ENCODE peak calls at places on chromosomes 13 and 19, in seven cellular contexts. R is IMR-90, F is thyroid gland, K is endodermal cell, H is body of pancreas, J is OCI-LY7, X is testis. I is an unnamed sample. For H3K36me3 and H3K4me1, the result is how much of the 10 kb centered on the place peaks cover.

GRCh38 chr19:29290853-29291252 is 77.9 kb upstream of the UQCRFS1 start:
- DNase-seq in R (no peak), F (no peak), K (peak), H (no peak), J (no peak), X (no peak), I (no peak)

GRCh38 chr19:19443283-19443682 is 37.8 kb downstream of the GATAD2A start:
- DNase-seq in R (no peak), F (no peak), K (no peak), H (no peak), J (no peak), X (no peak), I (no peak)

GRCh38 chr19:44684892-44685847 is 13.8 kb upstream of the CEACAM16 start:
- DNase-seq in R (peak), F (peak), K (peak), H (no peak), J (no peak), X (no peak), I (no peak)

GRCh38 chr19:47778954-47779351 is 450 bp downstream of the SELENOW start:
- DNase-seq in R (no peak), F (peak), K (no peak), H (no peak), J (peak), X (no peak), I (peak)

GRCh38 chr13:34654203-34654602 is 287.9 kb upstream of the NBEA start:
- DNase-seq in R (no peak), F (no peak), K (peak), H (no peak), J (no peak), X (no peak), I (no peak)

GRCh38 chr13:79382545-79383275 is 23.3 kb downstream of the RBM26 start:
- DNase-seq in R (no peak), F (no peak), K (no peak), H (no peak), J (no peak), X (no peak), I (no peak)

GRCh38 chr13:21014139-21014665 is 47.2 kb downstream of the LATS2 start:
- DNase-seq in R (no peak), F (peak), K (no peak), H (no peak), J (no peak), X (no peak), I (no peak)

GRCh38 chr19:37770985-37771384 is 8.4 kb downstream of the ZNF573 start:
- DNase-seq in R (no peak), F (no peak), K (no peak), H (no peak), J (no peak), X (no peak), I (no peak)

GRCh38 chr19:29663861-29664752 is 1.2 kb upstream of the PLEKHF1 start:
- DNase-seq in R (peak), F (no peak), K (no peak), H (no peak), J (no peak), X (no peak), I (no peak)

GRCh38 chr13:114286808-114287207 is 5.4 kb downstream of the UPF3A start:
- DNase-seq in R (peak), F (peak), K (no peak), H (no peak), J (no peak), X (no peak), I (no peak)

GRCh38 chr19:14732510-14732909 is 42.7 kb downstream of the ZNF333 start:
- DNase-seq in R (no peak), F (no peak), K (no peak), H (no peak), J (no peak), X (no peak), I (no peak)

GRCh38 chr19:6393982-6394412 is 1.0 kb upstream of the GTF2F1 start:
- DNase-seq in R (no peak), F (no peak), K (no peak), H (no peak), J (no peak), X (no peak), I (no peak)

GRCh38 chr13:109220631-109221030 is 565.8 kb downstream of the IRS2 start:
- DNase-seq in R (no peak), F (no peak), K (no peak), H (no peak), J (no peak), X (no peak), I (no peak)

GRCh38 chr19:23777216-23777615 is 18.5 kb upstream of the ZNF681 start:
- DNase-seq in R (no peak), F (no peak), K (no peak), H (no peak), J (no peak), X (no peak), I (no peak)

GRCh38 chr19:29263305-29264080 is 50.5 kb upstream of the UQCRFS1 start:
- DNase-seq in R (peak), F (peak), K (peak), H (peak), J (peak), X (peak), I (peak)

GRCh38 chr13:45441633-45442032 is 23.1 kb upstream of the COG3 start:
- DNase-seq in R (peak), F (no peak), K (no peak), H (no peak), J (no peak), X (no peak), I (no peak)

GRCh38 chr13:109419896-109420295 is 366.5 kb downstream of the IRS2 start:
- DNase-seq in R (no peak), F (no peak), K (no peak), H (no peak), J (no peak), X (no peak), I (no peak)

GRCh38 chr13:71252191-71252704 is 614.8 kb downstream of the DACH1 start:
- DNase-seq in R (no peak), F (no peak), K (no peak), H (no peak), J (no peak), X (no peak), I (no peak)

GRCh38 chr19:53467138-53467502 is 413 bp upstream of the ZNF813 start:
- DNase-seq in R (no peak), F (no peak), K (no peak), H (no peak), J (no peak), X (peak), I (peak)

GRCh38 chr19:18879579-18880373 is 16.2 kb downstream of the CERS1 start:
- DNase-seq in R (no peak), F (no peak), K (peak), H (no peak), J (peak), X (peak), I (no peak)

GRCh38 chr19:1074512-1075283 is 7.7 kb downstream of the ARHGAP45 start:
- DNase-seq in R (no peak), F (peak), K (no peak), H (peak), J (peak), X (peak), I (peak)

GRCh38 chr19:32936065-32936464 is 35.7 kb downstream of the CEP89 start:
- DNase-seq in R (no peak), F (no peak), K (no peak), H (no peak), J (no peak), X (no peak), I (no peak)

GRCh38 chr13:28566891-28567290 is 72.0 kb upstream of the FLT1 start:
- DNase-seq in R (no peak), F (no peak), K (no peak), H (no peak), J (no peak), X (no peak), I (no peak)

GRCh38 chr19:9848060-9848459 is 12.9 kb downstream of the PIN1 start:
- DNase-seq in R (no peak), F (no peak), K (peak), H (no peak), J (peak), X (no peak), I (no peak)

GRCh38 chr13:52405767-52406494 is at the start of gene THSD1:
- DNase-seq in R (peak), F (peak), K (peak), H (peak), J (no peak), X (no peak), I (peak)

GRCh38 chr13:50081106-50081898 is 66.1 kb downstream of the KCNRG start:
- DNase-seq in R (no peak), F (peak), K (peak), H (peak), J (peak), X (peak), I (peak)

GRCh38 chr13:57682128-57682716 is 50.7 kb downstream of the PCDH17 start:
- DNase-seq in R (no peak), F (no peak), K (no peak), H (no peak), J (no peak), X (no peak), I (no peak)

GRCh38 chr13:87810391-87810801 is 139.2 kb downstream of the SLITRK5 start:
- DNase-seq in R (no peak), F (no peak), K (peak), H (no peak), J (peak), X (peak), I (no peak)

GRCh38 chr19:16429759-16430091 is 42.0 kb downstream of the EPS15L1 start:
- DNase-seq in R (no peak), F (no peak), K (no peak), H (no peak), J (no peak), X (no peak), I (no peak)
- H3K36me3 ChIP-seq in R (under half), F (under half), K (half or more), H (under half), J (half or more), X (under half), I (half or more)

GRCh38 chr13:103161476-103161875 is 95.3 kb upstream of the SLC10A2 start:
- DNase-seq in R (no peak), F (no peak), K (no peak), H (no peak), J (no peak), X (no peak), I (no peak)
- H3K4me1 ChIP-seq in R (under half), F (under half), K (under half), H (under half), J (under half), X (under half), I (under half)

GRCh38 chr13:99218969-99219368 is 18.3 kb downstream of the UBAC2 start:
- DNase-seq in R (no peak), F (no peak), K (no peak), H (no peak), J (no peak), X (no peak), I (no peak)

GRCh38 chr13:99218126-99218525 is 17.5 kb downstream of the UBAC2 start:
- DNase-seq in R (no peak), F (no peak), K (no peak), H (no peak), J (no peak), X (no peak), I (no peak)

GRCh38 chr13:99218545-99218944 is 17.9 kb downstream of the UBAC2 start:
- DNase-seq in R (peak), F (peak), K (no peak), H (peak), J (no peak), X (peak), I (peak)

GRCh38 chr13:99215466-99215865 is 14.8 kb downstream of the UBAC2 start:
- DNase-seq in R (no peak), F (no peak), K (no peak), H (no peak), J (no peak), X (no peak), I (no peak)

GRCh38 chr13:99217461-99218101 is 16.9 kb downstream of the UBAC2 start:
- DNase-seq in R (no peak), F (no peak), K (no peak), H (no peak), J (no peak), X (no peak), I (no peak)
- H3K27ac ChIP-seq in R (no peak), F (peak), K (no peak), H (no peak), J (no peak), X (no peak), I (peak)

GRCh38 chr19:8254286-8255001 is 45.3 kb downstream of the CERS4 start:
- DNase-seq in R (no peak), F (no peak), K (no peak), H (no peak), J (no peak), X (no peak), I (no peak)
- H3K36me3 ChIP-seq in R (under half), F (under half), K (half or more), H (under half), J (under half), X (under half), I (under half)

DNA sequence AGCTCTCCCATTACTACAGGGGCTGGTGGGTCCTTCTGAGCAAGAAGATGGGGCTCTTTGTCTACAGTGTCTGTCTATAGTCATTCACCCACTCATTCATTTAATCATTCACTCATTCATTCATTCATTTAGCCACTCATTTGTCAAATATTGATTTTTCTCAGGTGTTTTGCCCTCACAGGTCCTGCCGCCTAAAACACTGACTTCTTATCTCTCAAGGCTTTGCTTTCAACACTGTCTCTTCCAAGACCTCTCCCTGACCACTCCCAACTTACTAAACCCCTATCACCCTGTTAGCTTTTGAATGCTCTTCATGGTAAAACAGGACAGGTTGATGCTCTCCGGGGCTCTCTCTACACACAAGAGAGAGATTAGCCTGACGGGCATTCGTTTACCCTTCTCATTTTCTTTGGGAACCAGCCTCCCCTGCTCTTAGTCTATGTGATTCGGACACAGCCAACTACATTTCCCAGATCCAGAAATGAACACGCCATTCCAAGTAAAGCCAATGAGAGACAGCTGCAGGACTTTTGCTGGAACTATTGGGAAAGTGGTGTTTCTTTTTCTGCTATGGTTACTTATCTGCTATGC is 22.7 kb downstream of the FAM187B start:
- DNase-seq in R (no peak), F (no peak), K (no peak), H (no peak), J (peak), X (no peak), I (no peak)
- H3K4me1 ChIP-seq in R (under half), F (under half), K (under half), H (under half), J (half or more), X (under half), I (under half)

DNA sequence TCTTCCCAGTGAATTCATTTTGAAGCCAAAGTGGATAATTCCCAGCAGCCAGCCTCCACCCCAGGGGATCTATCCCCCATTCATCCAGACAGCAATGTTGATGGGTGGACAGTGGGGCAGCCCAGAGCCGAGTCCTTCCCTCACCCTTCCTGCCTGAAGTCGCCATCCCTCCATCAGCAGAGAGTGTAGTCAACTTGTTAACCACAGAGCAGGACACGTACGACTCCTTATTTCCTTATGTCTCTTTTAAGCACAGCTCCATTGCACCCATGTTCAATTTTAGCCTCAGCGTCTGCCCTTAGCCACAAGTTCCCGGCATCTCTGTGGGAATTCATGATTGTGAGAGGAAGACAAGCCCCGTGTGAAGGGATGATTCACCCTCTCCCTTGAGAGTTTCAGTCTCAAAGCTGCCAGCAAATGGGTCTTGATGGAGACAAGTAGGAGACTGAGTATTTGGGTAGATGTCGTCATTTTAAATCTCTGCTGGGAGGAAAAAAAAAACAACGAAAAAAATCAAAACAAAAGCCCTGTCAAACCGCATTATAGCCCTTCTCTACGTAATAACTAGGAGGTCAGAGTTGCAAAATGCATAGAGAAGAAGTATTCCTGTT is 58.3 kb upstream of the MEDAG start:
- DNase-seq in R (peak), F (no peak), K (no peak), H (no peak), J (no peak), X (no peak), I (no peak)
- H3K27ac ChIP-seq in R (peak), F (no peak), K (no peak), H (no peak), J (no peak), X (no peak), I (peak)

I was measured in left ventricle myocardium inferior.